ENCODE peak calls at places on chromosomes 3 and 15, in four cellular contexts. One of them, this sample, is unnamed.
A peak's percentile ranks its signal among the peaks of the same experiment; 100 is the strongest.

GRCh38 chr3:69084326-69084667 is 440 bp upstream of the ARL6IP5 start:
- DNase-seq in lower lobe of right lung: no peak
- DNase-seq in left lung: no peak
- DNase-seq in OCI-LY7: no peak
- DNase-seq in this sample: no peak

GRCh38 chr3:138394156-138394555 is 40.3 kb upstream of the ESYT3 start:
- DNase-seq in lower lobe of right lung: no peak
- DNase-seq in left lung: no peak
- DNase-seq in OCI-LY7: no peak
- DNase-seq in this sample: no peak

GRCh38 chr3:48765376-48765775 is 48.4 kb upstream of the IP6K2 start:
- DNase-seq in lower lobe of right lung: no peak
- DNase-seq in left lung: no peak
- DNase-seq in OCI-LY7: peak; percentile 28
- DNase-seq in this sample: no peak

GRCh38 chr15:89074402-89075012 is 13.7 kb upstream of the ABHD2 start:
- DNase-seq in lower lobe of right lung: no peak
- DNase-seq in left lung: no peak
- DNase-seq in OCI-LY7: no peak
- DNase-seq in this sample: no peak

GRCh38 chr3:53804697-53805462 is 41.3 kb downstream of the CHDH start:
- DNase-seq in lower lobe of right lung: no peak
- DNase-seq in left lung: no peak
- DNase-seq in OCI-LY7: peak; percentile 15
- DNase-seq in this sample: no peak

GRCh38 chr3:124565013-124565412 is 165.2 kb upstream of the UMPS start:
- DNase-seq in lower lobe of right lung: peak; percentile 58
- DNase-seq in left lung: peak; percentile 55
- DNase-seq in OCI-LY7: peak; percentile 52
- DNase-seq in this sample: peak; percentile 32

GRCh38 chr15:48946088-48946839 is 17.5 kb downstream of the SHC4 start:
- DNase-seq in lower lobe of right lung: no peak
- DNase-seq in left lung: no peak
- DNase-seq in OCI-LY7: no peak
- DNase-seq in this sample: no peak

GRCh38 chr3:157089455-157090221 is 70.3 kb downstream of the CCNL1 start:
- DNase-seq in lower lobe of right lung: peak; percentile 52
- DNase-seq in left lung: peak; percentile 63
- DNase-seq in OCI-LY7: no peak
- DNase-seq in this sample: peak; percentile 58

GRCh38 chr3:10772230-10773161 is 43.5 kb upstream of the SLC6A11 start:
- DNase-seq in lower lobe of right lung: no peak
- DNase-seq in left lung: no peak
- DNase-seq in OCI-LY7: no peak
- DNase-seq in this sample: no peak

GRCh38 chr15:74752011-74752410 is 3.4 kb downstream of the CYP1A2 start:
- DNase-seq in lower lobe of right lung: no peak
- DNase-seq in left lung: no peak
- DNase-seq in OCI-LY7: no peak
- DNase-seq in this sample: no peak

GRCh38 chr3:43754316-43754715 is 63.6 kb downstream of the ABHD5 start:
- DNase-seq in lower lobe of right lung: no peak
- DNase-seq in left lung: no peak
- DNase-seq in OCI-LY7: no peak
- DNase-seq in this sample: no peak

GRCh38 chr15:71332605-71333004 is 217.3 kb downstream of the THSD4 start:
- DNase-seq in lower lobe of right lung: no peak
- DNase-seq in left lung: no peak
- DNase-seq in OCI-LY7: no peak
- DNase-seq in this sample: no peak

GRCh38 chr15:78023081-78023665 is 54.3 kb downstream of the TBC1D2B start:
- DNase-seq in lower lobe of right lung: no peak
- DNase-seq in left lung: no peak
- DNase-seq in OCI-LY7: no peak
- DNase-seq in this sample: no peak
- H3K36me3 ChIP-seq in lower lobe of right lung: peaks cover 81% of the 10 kb centered on the region
- H3K36me3 ChIP-seq in left lung: no peaks in the 10 kb centered on the region
- H3K36me3 ChIP-seq in OCI-LY7: peaks cover 70% of the 10 kb centered on the region
- H3K36me3 ChIP-seq in this sample: peaks cover 44% of the 10 kb centered on the region

GRCh38 chr3:153161714-153162512 is at the start of gene RAP2B:
- DNase-seq in lower lobe of right lung: peak; percentile 98
- DNase-seq in left lung: peak; percentile 97
- DNase-seq in OCI-LY7: peak; percentile 94
- DNase-seq in this sample: peak; percentile 91
- H3K4me1 ChIP-seq in lower lobe of right lung: peaks cover 27% of the 10 kb centered on the region
- H3K4me1 ChIP-seq in left lung: peaks cover 22% of the 10 kb centered on the region
- H3K4me1 ChIP-seq in OCI-LY7: peaks cover 34% of the 10 kb centered on the region
- H3K4me1 ChIP-seq in this sample: peaks cover 7% of the 10 kb centered on the region

DNA sequence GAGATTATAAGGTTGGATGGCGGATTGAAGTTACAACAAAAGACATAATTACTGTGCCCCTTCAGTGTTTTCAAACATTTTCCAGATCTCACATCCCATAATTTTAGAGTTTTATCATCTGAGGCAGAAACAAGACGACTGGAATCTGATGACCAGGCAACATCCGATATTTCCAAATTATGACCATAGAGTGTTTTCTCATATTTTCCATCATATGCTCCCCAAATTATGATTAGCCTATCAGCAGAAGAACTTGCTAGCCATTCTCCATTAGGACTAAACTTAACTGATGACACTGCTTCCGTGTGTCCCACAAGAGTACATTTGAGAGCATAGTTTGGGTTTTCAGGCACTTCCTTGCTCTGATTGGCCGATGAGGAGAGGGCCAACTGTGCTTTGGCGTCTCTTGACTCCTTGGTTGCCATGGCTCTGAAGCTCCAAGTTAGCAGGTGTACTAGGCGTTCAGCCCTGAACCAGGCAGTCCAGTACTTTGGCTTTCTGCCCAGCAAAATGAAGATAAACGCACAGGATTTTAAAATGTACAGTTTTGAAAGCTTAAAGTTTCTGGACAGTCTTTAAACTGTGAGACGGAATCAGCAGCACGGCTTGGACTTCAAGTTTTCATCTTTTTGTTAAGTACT is 638 bp downstream of the WDR5B start:
- DNase-seq in lower lobe of right lung: no peak
- DNase-seq in left lung: peak; percentile 53
- DNase-seq in OCI-LY7: peak; percentile 77
- DNase-seq in this sample: peak; percentile 39
- H3K27ac ChIP-seq in lower lobe of right lung: peak overlapping the region; percentile 85
- H3K27ac ChIP-seq in left lung: peak overlapping the region; percentile 92
- H3K27ac ChIP-seq in OCI-LY7: peak overlapping the region; percentile 87
- H3K27ac ChIP-seq in this sample: peak overlapping the region; percentile 87

GRCh38 chr3:37347941-37348340 is 173.6 kb upstream of the LRRFIP2 start:
- DNase-seq in lower lobe of right lung: no peak
- DNase-seq in left lung: no peak
- DNase-seq in OCI-LY7: no peak
- DNase-seq in this sample: no peak

GRCh38 chr3:37348736-37349396 is 174.5 kb upstream of the LRRFIP2 start:
- DNase-seq in lower lobe of right lung: no peak
- DNase-seq in left lung: no peak
- DNase-seq in OCI-LY7: no peak
- DNase-seq in this sample: no peak

GRCh38 chr3:37349640-37350039 is 175.3 kb upstream of the LRRFIP2 start:
- DNase-seq in lower lobe of right lung: no peak
- DNase-seq in left lung: no peak
- DNase-seq in OCI-LY7: no peak
- DNase-seq in this sample: no peak

DNA sequence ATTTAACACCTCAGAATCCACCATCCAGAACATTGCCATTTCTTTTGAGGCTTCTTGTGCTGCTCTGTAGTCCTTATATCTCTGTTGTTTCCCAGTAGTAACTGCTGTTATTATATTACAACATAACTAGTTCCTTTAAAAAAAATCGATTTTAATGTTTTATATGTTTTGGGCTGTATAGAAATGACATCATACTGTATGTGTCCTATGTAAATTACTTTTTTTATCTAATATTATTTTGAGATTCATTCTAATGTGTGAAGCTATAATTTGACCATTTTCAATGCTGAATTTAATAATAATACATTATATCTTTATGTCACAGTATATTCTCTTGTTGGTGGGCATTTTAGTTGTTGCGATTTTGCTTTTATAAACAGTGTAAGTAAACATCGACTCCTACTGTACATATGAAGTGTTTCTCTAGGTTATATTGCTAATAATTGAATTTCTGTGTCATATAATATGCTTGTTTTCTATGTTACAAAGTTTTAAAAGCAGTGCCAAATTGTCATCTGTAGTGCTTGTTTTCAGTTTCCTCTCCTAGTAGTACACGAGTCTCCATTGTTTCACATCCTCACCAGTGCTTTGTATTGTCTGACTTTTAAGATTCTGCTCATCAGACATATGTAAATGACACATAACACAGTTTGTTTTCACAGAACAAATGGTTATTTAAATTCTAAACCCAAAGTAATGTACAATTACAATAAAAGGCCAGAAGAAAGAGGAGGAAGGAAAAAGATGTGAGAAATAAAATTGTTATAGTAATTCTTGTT is 172.0 kb upstream of the LRRFIP2 start:
- DNase-seq in lower lobe of right lung: no peak
- DNase-seq in left lung: no peak
- DNase-seq in OCI-LY7: no peak
- DNase-seq in this sample: no peak
- H3K36me3 ChIP-seq in lower lobe of right lung: peaks cover 89% of the 10 kb centered on the region
- H3K36me3 ChIP-seq in left lung: no peaks in the 10 kb centered on the region
- H3K36me3 ChIP-seq in OCI-LY7: peaks cover 61% of the 10 kb centered on the region
- H3K36me3 ChIP-seq in this sample: peaks cover 53% of the 10 kb centered on the region

DNA sequence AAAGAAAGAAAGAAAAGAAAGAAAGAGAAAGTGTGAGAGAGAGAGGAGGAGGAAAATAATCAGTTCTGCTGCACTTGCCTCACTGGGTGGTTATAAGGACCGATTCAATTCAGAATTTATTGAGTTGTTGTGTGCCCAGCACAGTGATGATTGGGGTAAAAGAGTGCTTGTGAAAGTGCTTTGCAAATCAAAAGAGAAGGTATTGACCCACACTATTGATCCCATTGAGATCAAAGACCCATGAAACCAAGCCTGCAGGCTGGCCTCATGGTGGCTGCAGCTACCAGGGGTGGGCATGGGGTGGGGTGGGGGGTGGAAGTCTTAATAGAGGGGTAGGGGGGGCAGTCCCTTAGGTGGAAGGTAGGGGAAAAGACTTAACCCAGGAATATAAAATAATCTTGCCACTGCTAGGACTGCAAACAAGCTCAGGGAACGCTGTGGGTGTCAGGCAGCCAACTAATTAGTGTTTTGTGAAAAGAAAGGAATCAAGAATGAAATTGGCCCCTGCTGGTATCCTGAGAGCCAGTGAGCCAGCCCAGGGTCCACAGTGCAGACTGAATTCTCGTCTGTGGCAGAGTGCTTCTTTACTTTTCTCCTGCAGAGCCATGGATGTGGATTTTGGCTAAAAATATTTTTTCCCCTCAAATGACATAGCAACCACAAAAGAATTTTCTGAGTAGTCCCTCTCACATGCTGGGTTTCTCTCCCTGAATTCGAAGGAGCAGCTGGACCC is 34.2 kb downstream of the CLEC3B start:
- DNase-seq in lower lobe of right lung: no peak
- DNase-seq in left lung: no peak
- DNase-seq in OCI-LY7: no peak
- DNase-seq in this sample: no peak
- H3K4me1 ChIP-seq in lower lobe of right lung: peaks cover 17% of the 10 kb centered on the region
- H3K4me1 ChIP-seq in left lung: no peaks in the 10 kb centered on the region
- H3K4me1 ChIP-seq in OCI-LY7: no peaks in the 10 kb centered on the region
- H3K4me1 ChIP-seq in this sample: no peaks in the 10 kb centered on the region

GRCh38 chr3:12424635-12425319 is 59.5 kb upstream of the TSEN2 start:
- DNase-seq in lower lobe of right lung: no peak
- DNase-seq in left lung: no peak
- DNase-seq in OCI-LY7: no peak
- DNase-seq in this sample: no peak
- H3K27ac ChIP-seq in lower lobe of right lung: no peak overlapping the region
- H3K27ac ChIP-seq in left lung: no peak overlapping the region
- H3K27ac ChIP-seq in OCI-LY7: no peak overlapping the region
- H3K27ac ChIP-seq in this sample: no peak overlapping the region

DNA sequence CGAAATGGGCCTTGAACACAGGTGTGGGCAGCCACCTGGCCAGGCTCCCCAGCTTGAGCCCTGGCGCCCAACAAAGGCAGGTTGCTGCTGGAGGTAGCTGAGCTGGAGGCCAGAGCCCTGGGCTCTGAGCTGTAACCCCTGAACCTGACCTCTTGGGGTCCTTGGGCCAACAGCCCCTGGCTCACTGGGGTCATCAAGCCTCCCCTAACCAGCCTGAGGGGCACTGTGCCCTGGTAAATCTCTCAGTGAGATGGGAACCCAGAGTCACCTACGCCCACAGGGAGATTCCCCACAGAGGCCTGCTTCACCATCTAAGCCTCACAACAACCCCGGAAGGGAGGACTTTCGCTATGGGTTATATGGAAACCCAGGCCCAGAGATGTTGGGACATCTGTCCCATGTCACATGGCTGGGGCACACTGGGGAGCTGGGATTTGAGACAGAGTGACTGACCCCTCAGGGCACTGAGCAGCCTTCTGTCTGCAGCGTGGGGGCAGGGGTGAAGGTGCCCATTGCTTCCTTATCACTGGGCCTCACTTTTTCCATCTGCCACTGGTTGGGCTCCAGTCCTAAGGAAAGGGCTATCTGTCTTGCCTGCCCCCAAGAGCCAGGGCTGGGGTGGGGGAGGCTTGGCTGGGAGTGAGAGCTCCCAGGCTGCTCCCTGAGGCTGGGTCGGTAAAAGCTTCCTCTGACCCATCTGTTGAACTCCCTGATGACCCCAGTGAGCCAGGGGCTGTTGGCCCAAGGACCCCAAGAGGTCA is 59.1 kb downstream of the IQSEC1 start:
- DNase-seq in lower lobe of right lung: peak; percentile 62
- DNase-seq in left lung: peak; percentile 48
- DNase-seq in OCI-LY7: peak; percentile 41
- DNase-seq in this sample: no peak
- H3K36me3 ChIP-seq in lower lobe of right lung: no peaks in the 10 kb centered on the region
- H3K36me3 ChIP-seq in left lung: no peaks in the 10 kb centered on the region
- H3K36me3 ChIP-seq in OCI-LY7: peaks cover 13% of the 10 kb centered on the region
- H3K36me3 ChIP-seq in this sample: no peaks in the 10 kb centered on the region

GRCh38 chr3:150759319-150759718 is 3.6 kb downstream of the SIAH2 start:
- DNase-seq in lower lobe of right lung: no peak
- DNase-seq in left lung: no peak
- DNase-seq in OCI-LY7: no peak
- DNase-seq in this sample: no peak
- H3K4me1 ChIP-seq in lower lobe of right lung: peaks cover 58% of the 10 kb centered on the region
- H3K4me1 ChIP-seq in left lung: peaks cover 12% of the 10 kb centered on the region
- H3K4me1 ChIP-seq in OCI-LY7: peaks cover 38% of the 10 kb centered on the region
- H3K4me1 ChIP-seq in this sample: peaks cover 15% of the 10 kb centered on the region